ENCODE peak calls at places on chromosomes 7 and 10, in ten cellular contexts. B is breast epithelium; Y is HCT116; X is activated CD8-positive, alpha-beta memory T cell treated with anti-CD3 and anti-CD28 coated beads, Interleukin-2, amount 10 ng/mL, durations not matched to agents 7 days and 5 days; I is WTC11; T is activated gamma-delta T cell treated with anti-CD3 and anti-CD28 coated beads, Interleukin-2, amount 50 U/mL, for 16 hours; K is RWPE1; D is brain microvascular endothelial cell; C is stimulated activated naive CD4-positive, alpha-beta T cell; N is astrocyte of the hippocampus. L is an unnamed sample.

GRCh38 chr7:134473861-134474291 is 15.0 kb upstream of the AKR1B1 start:
- DNase-seq in B (no peak), Y (no peak), X (no peak), I (no peak), T (no peak), K (peak; percentile 4), D (peak; percentile 20), C (no peak), N (no peak), L (no peak)

GRCh38 chr10:30803901-30804322 is 174.4 kb upstream of the LYZL2 start:
- DNase-seq in B (no peak), Y (no peak), X (no peak), I (no peak), T (no peak), K (peak; percentile 24), D (no peak), C (no peak), N (no peak), L (no peak)

GRCh38 chr7:99112097-99112496 is 31.8 kb downstream of the SMURF1 start:
- DNase-seq in B (no peak), Y (no peak), X (no peak), I (no peak), T (no peak), K (no peak), D (no peak), C (no peak), N (peak; percentile 50), L (peak; percentile 35)

GRCh38 chr10:69861251-69862240 is 59.8 kb downstream of the COL13A1 start:
- DNase-seq in B (no peak), Y (peak; percentile 94), X (no peak), I (no peak), T (no peak), K (peak; percentile 88), D (peak; percentile 62), C (no peak), N (peak; percentile 93), L (peak; percentile 58)

GRCh38 chr10:80526742-80527141 is 11.0 kb upstream of the SH2D4B start:
- DNase-seq in B (no peak), Y (no peak), X (no peak), I (no peak), T (no peak), K (no peak), D (no peak), C (no peak), N (no peak), L (no peak)

GRCh38 chr7:26278769-26279168 is 12.9 kb upstream of the SNX10 start:
- DNase-seq in B (no peak), Y (peak; percentile 36), X (no peak), I (no peak), T (no peak), K (peak; percentile 42), D (no peak), C (no peak), N (peak; percentile 16), L (peak; percentile 3)

GRCh38 chr7:31261373-31261772 is 79.2 kb downstream of the NEUROD6 start:
- DNase-seq in B (no peak), Y (no peak), X (no peak), I (no peak), T (no peak), K (no peak), D (no peak), C (no peak), N (peak; percentile 66), L (no peak)

GRCh38 chr7:158944950-158945349 is 88.6 kb downstream of the DYNC2I1 start:
- DNase-seq in B (no peak), Y (no peak), X (no peak), I (no peak), T (no peak), K (no peak), D (no peak), C (no peak), N (no peak), L (no peak)